ENCODE peak calls at places on chromosomes 7 and 10, in six cellular contexts. X, O, W, T, H and U are unnamed samples.
A peak's percentile ranks its signal among the peaks of the same experiment; 100 is the strongest.

GRCh38 chr7:90587766-90588165 is 8.4 kb upstream of the CDK14 start:
- DNase-seq in T (no peak), W (no peak), X (no peak), O (no peak), H (no peak), U (no peak)

GRCh38 chr10:62665771-62666170 is 138.7 kb upstream of the ADO start:
- DNase-seq in O (no peak), T (no peak), X (no peak), H (no peak), W (no peak), U (no peak)

GRCh38 chr7:3028071-3028766 is 15.4 kb downstream of the CARD11 start:
- DNase-seq in X (peak; percentile 90), H (peak; percentile 69), O (peak; percentile 56), T (no peak), W (peak; percentile 56), U (no peak)

GRCh38 chr7:919924-920341 is 34.5 kb downstream of the ADAP1 start:
- DNase-seq in H (no peak), X (no peak), T (no peak), O (no peak), W (peak; percentile 31), U (no peak)

GRCh38 chr10:118931436-118931835 is 98.1 kb upstream of the NANOS1 start:
- DNase-seq in X (no peak), W (no peak), T (no peak), O (no peak), H (no peak), U (no peak)

GRCh38 chr7:104982773-104983619 is 31.0 kb upstream of the KMT2E start:
- DNase-seq in H (no peak), T (no peak), O (no peak), X (no peak), W (no peak), U (no peak)

GRCh38 chr7:107130487-107131220 is 38.1 kb upstream of the HBP1 start:
- DNase-seq in T (no peak), X (no peak), W (no peak), O (no peak), H (no peak), U (peak; percentile 8)

GRCh38 chr7:138405496-138405895 is 54.6 kb upstream of the TRIM24 start:
- DNase-seq in X (no peak), T (no peak), H (no peak), O (no peak), W (no peak), U (no peak)

GRCh38 chr10:46293832-46294640 is 7.2 kb downstream of the ANTXRL start:
- DNase-seq in O (no peak), X (no peak), H (no peak), T (peak; percentile 63), W (peak; percentile 29), U (no peak)

GRCh38 chr7:85890244-85890811 is 703.5 kb upstream of the SEMA3D start:
- DNase-seq in H (peak; percentile 34), X (peak; percentile 38), O (peak; percentile 49), W (no peak), T (no peak), U (peak; percentile 35)

GRCh38 chr7:1049006-1049741 is 4.8 kb downstream of the GPR146 start:
- DNase-seq in W (no peak), T (peak; percentile 72), O (no peak), X (no peak), H (no peak), U (no peak)

GRCh38 chr10:110529596-110530011 is 31.9 kb downstream of the DUSP5 start:
- DNase-seq in X (no peak), O (peak; percentile 9), W (no peak), H (no peak), T (no peak), U (no peak)

GRCh38 chr7:22565315-22565811 is 65.4 kb upstream of the STEAP1B start:
- DNase-seq in W (peak; percentile 56), X (peak; percentile 94), O (peak; percentile 56), T (no peak), H (peak; percentile 81), U (peak; percentile 87)

GRCh38 chr10:63456437-63457210 is 9.2 kb downstream of the JMJD1C start:
- DNase-seq in H (peak; percentile 70), W (no peak), X (peak; percentile 67), T (no peak), O (peak; percentile 81), U (peak; percentile 81)

GRCh38 chr10:84267503-84268126 is 22.8 kb downstream of the RGR start:
- DNase-seq in H (peak; percentile 60), W (no peak), X (peak; percentile 72), T (peak; percentile 12), O (peak; percentile 56), U (peak; percentile 48)

GRCh38 chr10:106535304-106535964 is 629.1 kb downstream of the SORCS1 start:
- DNase-seq in X (peak; percentile 44), W (no peak), T (no peak), H (no peak), O (no peak), U (no peak)

GRCh38 chr7:2580636-2581035 is 21.9 kb downstream of the IQCE start:
- DNase-seq in O (no peak), T (no peak), X (no peak), H (no peak), W (no peak), U (no peak)

DNA sequence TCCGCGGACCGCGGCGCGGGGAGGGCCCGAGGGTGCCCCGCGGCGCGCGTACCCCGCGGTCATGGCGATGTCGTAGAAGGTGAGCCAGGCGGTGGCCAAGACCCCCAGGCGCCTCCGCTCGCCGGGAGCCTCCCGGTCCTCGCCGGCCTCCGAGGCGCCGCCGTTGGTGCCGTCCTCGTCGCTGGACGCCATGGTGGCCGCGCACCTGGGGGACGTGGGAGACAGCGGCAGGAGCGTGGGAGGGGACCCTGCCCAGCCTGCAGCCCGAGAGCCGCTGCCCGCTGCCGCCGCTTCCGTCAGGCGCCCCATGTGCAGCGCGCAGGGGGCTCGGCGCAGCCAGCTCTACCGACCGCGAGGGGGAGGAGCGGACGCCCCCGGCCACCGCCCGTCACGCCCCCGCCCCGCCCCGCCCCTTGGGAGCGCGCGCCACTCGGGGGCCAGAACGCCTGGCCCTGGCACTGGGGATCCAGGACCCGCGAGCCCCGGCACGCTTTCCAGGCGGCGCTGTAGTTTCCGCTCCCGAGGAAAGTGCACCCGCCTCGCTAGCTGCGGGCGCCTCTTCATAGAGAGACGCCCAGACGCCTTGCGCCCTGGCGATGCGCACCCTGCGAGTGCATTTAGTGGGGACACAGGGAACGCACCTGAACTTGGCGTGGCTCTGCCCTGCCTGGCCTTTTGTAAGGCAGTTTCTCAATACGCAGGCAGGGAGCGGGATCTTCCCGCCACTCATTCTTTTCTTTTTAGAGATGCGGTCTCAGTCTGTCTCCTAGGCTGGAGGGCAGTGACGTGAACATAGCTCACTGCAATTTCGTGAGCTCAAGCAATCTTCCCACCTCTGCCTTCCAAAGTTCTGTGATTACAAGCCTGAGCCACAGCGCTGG is at the start of gene HACD1:
- DNase-seq in W (peak; percentile 77), O (peak; percentile 58), X (peak; percentile 85), T (peak; percentile 31), H (peak; percentile 68), U (peak; percentile 57)
- TF ChIP-seq CTCF in W (no peak), O (no peak), X (peak; percentile 34), T (no peak), H (no peak), U (peak; percentile 29)

GRCh38 chr7:20783716-20784310 is 2.9 kb downstream of the SP8 start:
- DNase-seq in T (no peak), H (peak; percentile 11), O (no peak), W (no peak), X (no peak), U (peak; percentile 11)
- H3K4me3 ChIP-seq in T (no peak overlapping the region), H (no peak overlapping the region), O (peak overlapping the region; percentile 12), W (no peak overlapping the region), X (no peak overlapping the region), U (peak overlapping the region; percentile 26)

GRCh38 chr10:122564980-122565379 is 4.4 kb downstream of the DMBT1 start:
- DNase-seq in X (no peak), W (no peak), O (no peak), H (no peak), T (no peak), U (no peak)

GRCh38 chr10:122566632-122567031 is 6.1 kb downstream of the DMBT1 start:
- DNase-seq in T (no peak), O (no peak), X (no peak), W (no peak), H (no peak), U (no peak)

GRCh38 chr10:122568551-122568950 is 8.0 kb downstream of the DMBT1 start:
- DNase-seq in H (no peak), W (no peak), O (no peak), X (no peak), T (no peak), U (no peak)

GRCh38 chr10:122565766-122566206 is 5.2 kb downstream of the DMBT1 start:
- DNase-seq in X (peak; percentile 81), O (peak; percentile 94), T (peak; percentile 63), W (peak; percentile 76), H (peak; percentile 90), U (peak; percentile 78)

DNA sequence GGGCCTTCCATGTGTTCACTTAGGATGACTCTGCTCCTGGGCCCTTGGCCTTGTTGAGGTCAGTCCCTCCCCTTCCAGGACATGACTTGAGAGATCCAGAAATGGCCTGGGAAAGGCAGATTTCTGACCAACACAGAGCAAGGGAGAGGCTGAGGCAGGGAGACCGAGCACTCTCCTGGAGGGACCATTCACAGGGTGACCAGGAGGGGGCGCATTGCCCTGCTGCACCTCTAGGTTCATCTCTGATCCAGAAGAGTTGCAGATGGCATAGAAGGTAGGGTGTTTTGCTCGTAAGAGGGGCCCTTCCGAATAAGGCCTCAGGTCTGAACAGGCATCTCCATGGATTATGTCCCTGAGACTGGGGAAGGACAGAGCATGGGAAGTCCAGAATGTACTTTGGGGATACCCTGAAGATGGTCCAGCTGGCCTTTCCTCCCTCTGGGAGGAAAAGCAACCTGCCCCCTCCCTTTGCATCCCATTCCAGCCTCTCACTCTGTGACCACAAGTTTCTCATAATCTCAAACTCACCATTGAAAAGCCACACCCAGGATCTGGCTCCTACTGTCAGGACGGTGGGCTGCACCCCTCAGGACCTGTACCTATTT is 6.6 kb downstream of the DMBT1 start:
- DNase-seq in W (no peak), X (no peak), T (no peak), H (peak; percentile 27), O (peak; percentile 35), U (peak; percentile 5)
- TF ChIP-seq CTCF in W (peak; percentile 36), X (peak; percentile 72), T (peak; percentile 43), H (peak; percentile 68), O (peak; percentile 64), U (peak; percentile 69)

GRCh38 chr10:103188853-103189252 is 4.2 kb downstream of the NT5C2 start:
- DNase-seq in O (no peak), T (no peak), X (no peak), H (peak; percentile 50), W (no peak), U (peak; percentile 36)
- H3K4me3 ChIP-seq in O (no peak overlapping the region), T (no peak overlapping the region), X (no peak overlapping the region), H (no peak overlapping the region), W (no peak overlapping the region), U (peak overlapping the region; percentile 21)